ENCODE peak calls at places on chromosomes 5 and 9, in five cellular contexts. I, J, Z, A and Q are unnamed samples.

GRCh38 chr5:2732850-2733249 is 18.6 kb downstream of the IRX2 start:
- DNase-seq in I (no peak), J (no peak), Z (no peak), A (no peak), Q (no peak)

GRCh38 chr5:136053336-136054121 is 24.7 kb downstream of the TGFBI start:
- DNase-seq in I (peak; percentile 100), J (no peak), Z (no peak), A (no peak), Q (peak; percentile 94)

GRCh38 chr9:86368871-86369521 is 14.8 kb upstream of the TUT7 start:
- DNase-seq in I (peak; percentile 23), J (no peak), Z (no peak), A (no peak), Q (no peak)

GRCh38 chr9:133994359-133995011 is 2.4 kb upstream of the VAV2 start:
- DNase-seq in I (peak; percentile 55), J (peak; percentile 58), Z (peak; percentile 83), A (peak; percentile 60), Q (peak; percentile 91)

GRCh38 chr9:17799383-17799782 is 220.5 kb downstream of the SH3GL2 start:
- DNase-seq in I (no peak), J (no peak), Z (no peak), A (no peak), Q (no peak)

GRCh38 chr9:118896356-118897000 is 472.8 kb downstream of the BRINP1 start:
- DNase-seq in I (no peak), J (no peak), Z (no peak), A (peak; percentile 0), Q (peak; percentile 31)

GRCh38 chr5:181151146-181151545 is 3.8 kb downstream of the OR2V2 start:
- DNase-seq in I (no peak), J (no peak), Z (no peak), A (no peak), Q (no peak)

GRCh38 chr9:133477992-133478850 is 678 bp downstream of the SLC2A6 start:
- DNase-seq in I (peak; percentile 36), J (no peak), Z (peak; percentile 39), A (peak; percentile 19), Q (peak; percentile 63)

GRCh38 chr9:22084336-22085035 is 75.4 kb upstream of the CDKN2B start:
- DNase-seq in I (no peak), J (no peak), Z (no peak), A (peak; percentile 49), Q (peak; percentile 94)

GRCh38 chr5:115377468-115378217 is 81.2 kb upstream of the CCDC112 start:
- DNase-seq in I (peak; percentile 63), J (no peak), Z (no peak), A (no peak), Q (peak; percentile 79)

GRCh38 chr9:69134412-69134811 is 39.7 kb upstream of the TJP2 start:
- DNase-seq in I (no peak), J (no peak), Z (no peak), A (peak; percentile 38), Q (no peak)

GRCh38 chr5:114447084-114447773 is 85.4 kb downstream of the KCNN2 start:
- DNase-seq in I (no peak), J (no peak), Z (no peak), A (peak; percentile 30), Q (no peak)